ENCODE peak calls at places on chromosomes 1 and 21, in four cellular contexts. V is WTC11, G is K562, L is HepG2. Z is an unnamed sample.
A peak's percentile ranks its signal among the peaks of the same experiment; 100 is the strongest.

GRCh38 chr1:241336335-241336734 is 20.7 kb downstream of the RGS7 start:
- DNase-seq in V (no peak), G (no peak), L (no peak), Z (no peak)

GRCh38 chr1:179706339-179706941 is 36.7 kb upstream of the FAM163A start:
- DNase-seq in V (peak; percentile 53), G (peak; percentile 57), L (peak; percentile 46), Z (peak; percentile 68)

GRCh38 chr21:36788116-36788515 is 89.2 kb downstream of the SIM2 start:
- DNase-seq in V (no peak), G (no peak), L (no peak), Z (peak; percentile 61)

GRCh38 chr1:6401673-6402072 is 8.1 kb upstream of the ACOT7 start:
- DNase-seq in V (no peak), G (no peak), L (no peak), Z (no peak)

GRCh38 chr1:56065729-56066128 is 513.6 kb downstream of the PLPP3 start:
- DNase-seq in V (no peak), G (no peak), L (no peak), Z (no peak)

GRCh38 chr1:222464841-222465210 is 83.1 kb downstream of the HHIPL2 start:
- DNase-seq in V (peak; percentile 65), G (peak; percentile 71), L (peak; percentile 63), Z (peak; percentile 80)

GRCh38 chr1:100354971-100355394 is 2.7 kb downstream of the CDC14A start:
- DNase-seq in V (no peak), G (no peak), L (peak; percentile 66), Z (no peak)

GRCh38 chr1:38235705-38236104 is 189.1 kb upstream of the POU3F1 start:
- DNase-seq in V (no peak), G (no peak), L (no peak), Z (no peak)

GRCh38 chr1:98947071-98947470 is 57.6 kb downstream of the PLPPR5 start:
- DNase-seq in V (no peak), G (no peak), L (no peak), Z (no peak)

GRCh38 chr1:21764615-21765423 is 18.1 kb downstream of the USP48 start:
- DNase-seq in V (no peak), G (no peak), L (no peak), Z (peak; percentile 35)

GRCh38 chr1:94236630-94237290 is 624 bp downstream of the ARHGAP29 start:
- DNase-seq in V (peak; percentile 44), G (no peak), L (no peak), Z (peak; percentile 50)

GRCh38 chr1:17765444-17766411 is 10.6 kb downstream of the ACTL8 start:
- DNase-seq in V (no peak), G (no peak), L (no peak), Z (peak; percentile 53)

GRCh38 chr1:149845416-149845815 is 54.0 kb upstream of the BOLA1 start:
- DNase-seq in V (peak; percentile 24), G (no peak), L (no peak), Z (no peak)

GRCh38 chr1:198564716-198565115 is 24.2 kb upstream of the ATP6V1G3 start:
- DNase-seq in V (no peak), G (no peak), L (no peak), Z (no peak)

GRCh38 chr1:161200992-161201827 is 957 bp upstream of the NDUFS2 start:
- DNase-seq in V (no peak), G (no peak), L (no peak), Z (no peak)

GRCh38 chr1:95252422-95252821 is 18.4 kb downstream of the RWDD3 start:
- DNase-seq in V (no peak), G (no peak), L (no peak), Z (no peak)

GRCh38 chr21:42175110-42175710 is 43.7 kb upstream of the ABCG1 start:
- DNase-seq in V (no peak), G (no peak), L (no peak), Z (no peak)

GRCh38 chr1:212218911-212219310 is 66.3 kb upstream of the PPP2R5A start:
- DNase-seq in V (no peak), G (no peak), L (no peak), Z (no peak)

DNA sequence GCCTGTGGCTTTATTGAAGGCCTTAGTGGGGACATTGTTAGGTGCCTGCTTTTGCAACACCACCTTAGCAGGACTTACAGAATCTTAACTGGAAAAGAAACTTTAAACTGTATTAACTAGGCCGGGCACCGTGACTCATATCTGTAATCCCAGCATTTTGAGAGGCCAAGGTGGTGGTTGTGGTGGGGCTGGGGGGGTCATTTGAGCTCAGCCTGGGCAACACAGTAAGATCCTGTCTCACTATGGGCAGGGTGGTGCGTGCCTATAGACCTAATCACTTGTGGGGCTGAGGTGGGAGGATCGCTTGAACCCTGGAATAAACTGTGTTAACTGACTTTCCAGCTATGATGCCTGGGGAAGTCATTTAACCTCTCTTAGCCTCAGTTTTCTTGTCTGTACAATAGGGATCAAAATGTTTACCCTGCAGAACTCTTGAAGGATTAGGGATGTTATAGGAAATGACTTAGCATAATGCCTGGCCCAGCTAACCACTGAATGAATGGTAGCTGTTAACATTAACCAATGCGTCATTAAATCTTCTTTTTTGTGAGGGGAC is 39.5 kb downstream of the IER5 start:
- DNase-seq in V (no peak), G (no peak), L (no peak), Z (no peak)
- TF ChIP-seq NR3C1 in V (no peak), G (no peak), L (no peak), Z (no peak)

DNA sequence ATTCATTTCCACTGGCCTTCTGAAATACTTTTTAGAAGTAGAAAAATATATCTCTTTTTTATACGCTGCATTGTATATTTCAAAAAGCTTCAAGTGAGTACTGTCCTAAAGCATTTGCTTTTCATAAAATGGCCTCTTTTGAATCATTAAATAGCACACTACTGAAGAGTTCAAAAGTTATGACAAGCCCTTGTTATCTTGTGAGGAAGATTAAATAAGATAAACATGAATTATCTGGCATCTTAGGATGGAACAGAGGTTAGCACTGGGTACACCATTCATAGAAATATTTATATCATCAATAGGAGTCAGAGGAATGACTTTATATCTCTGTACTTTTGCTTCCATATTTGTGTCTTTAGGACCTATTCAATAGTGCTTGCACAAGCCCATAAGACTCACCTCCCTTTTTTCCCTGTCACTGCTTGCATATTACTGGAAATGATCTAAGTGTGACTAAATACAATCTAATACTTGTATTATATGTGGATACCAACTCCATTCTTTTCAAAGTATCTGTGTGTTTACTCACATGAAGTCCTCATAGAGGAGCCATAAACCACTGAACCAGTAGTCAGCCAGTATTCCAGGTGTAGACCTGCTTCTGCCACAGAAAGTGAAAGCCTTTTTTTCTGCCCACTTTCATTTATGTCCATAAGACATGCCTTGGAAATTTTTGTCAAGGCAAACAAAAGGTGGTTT is 274.2 kb upstream of the C1orf105 start:
- DNase-seq in V (no peak), G (no peak), L (no peak), Z (no peak)
- TF ChIP-seq NR3C1 in V (no peak), G (no peak), L (no peak), Z (no peak)

GRCh38 chr1:248380854-248381253 is 5.3 kb downstream of the OR2T6 start:
- DNase-seq in V (no peak), G (no peak), L (no peak), Z (no peak)
- TF ChIP-seq NR3C1 in V (no peak), G (no peak), L (no peak), Z (no peak)

GRCh38 chr1:205954819-205955404 is 11.7 kb upstream of the SLC26A9 start:
- DNase-seq in V (no peak), G (no peak), L (no peak), Z (no peak)
- TF ChIP-seq NR3C1 in V (no peak), G (no peak), L (no peak), Z (no peak)

GRCh38 chr1:183676515-183677189 is 23.5 kb upstream of the APOBEC4 start:
- DNase-seq in V (no peak), G (no peak), L (peak; percentile 54), Z (no peak)
- TF ChIP-seq NR3C1 in V (no peak), G (no peak), L (no peak), Z (no peak)

GRCh38 chr1:84750110-84750509 is 59.8 kb upstream of the SSX2IP start:
- DNase-seq in V (no peak), G (no peak), L (no peak), Z (no peak)
- TF ChIP-seq NR3C1 in V (no peak), G (no peak), L (no peak), Z (no peak)

GRCh38 chr1:159755608-159756007 is 25.2 kb upstream of the DUSP23 start:
- DNase-seq in V (no peak), G (no peak), L (no peak), Z (no peak)

GRCh38 chr1:159753386-159753785 is 27.4 kb upstream of the DUSP23 start:
- DNase-seq in V (no peak), G (no peak), L (no peak), Z (no peak)

GRCh38 chr1:159751022-159751421 is 29.7 kb upstream of the DUSP23 start:
- DNase-seq in V (no peak), G (no peak), L (no peak), Z (no peak)

GRCh38 chr1:159752135-159752580 is 28.6 kb upstream of the DUSP23 start:
- DNase-seq in V (no peak), G (no peak), L (peak; percentile 21), Z (peak; percentile 76)

GRCh38 chr1:159756397-159756796 is 24.4 kb upstream of the DUSP23 start:
- DNase-seq in V (no peak), G (no peak), L (no peak), Z (no peak)
- TF ChIP-seq NR3C1 in V (no peak), G (no peak), L (no peak), Z (no peak)

GRCh38 chr1:30149226-30149625 is 574.2 kb downstream of the MATN1 start:
- DNase-seq in V (no peak), G (no peak), L (no peak), Z (no peak)

GRCh38 chr1:30148676-30149075 is 574.7 kb downstream of the MATN1 start:
- DNase-seq in V (no peak), G (no peak), L (no peak), Z (no peak)

GRCh38 chr1:30146448-30146847 is 576.9 kb downstream of the MATN1 start:
- DNase-seq in V (no peak), G (no peak), L (no peak), Z (no peak)

GRCh38 chr1:30145723-30146263 is 577.6 kb downstream of the MATN1 start:
- DNase-seq in V (no peak), G (no peak), L (no peak), Z (no peak)

GRCh38 chr1:30147188-30147587 is 576.2 kb downstream of the MATN1 start:
- DNase-seq in V (no peak), G (no peak), L (no peak), Z (no peak)
- TF ChIP-seq NR3C1 in V (no peak), G (no peak), L (no peak), Z (no peak)

GRCh38 chr1:107061886-107062285 is 5.4 kb downstream of the PRMT6 start:
- DNase-seq in V (no peak), G (no peak), L (no peak), Z (no peak)
- TF ChIP-seq NR3C1 in V (no peak), G (no peak), L (no peak), Z (no peak)

GRCh38 chr1:195153107-195153506 is 1455.1 kb downstream of the KCNT2 start:
- DNase-seq in V (no peak), G (no peak), L (no peak), Z (no peak)

GRCh38 chr1:195158091-195158490 is 1450.1 kb downstream of the KCNT2 start:
- DNase-seq in V (no peak), G (no peak), L (no peak), Z (no peak)
- TF ChIP-seq NR3C1 in V (no peak), G (no peak), L (no peak), Z (no peak)

Z was measured in A549.